ENCODE peak calls at places on chromosomes 4 and X, in seven cellular contexts. E is mesendoderm, L is trophoblast cell, U is IMR-90, B is H9, G is mesenchymal stem cell, N is H1. I is an unnamed sample.
A peak's percentile ranks its signal among the peaks of the same experiment; 100 is the strongest.

GRCh38 chr4:138897818-138898226 is 117.8 kb upstream of the NOCT start:
- DNase-seq in E (peak; percentile 38), L (peak; percentile 81), U (peak; percentile 94), B (no peak), G (peak; percentile 94), N (no peak), I (no peak)

GRCh38 chrX:104172121-104172520 is 5.9 kb downstream of the FAM199X start:
- DNase-seq in E (no peak), L (peak; percentile 22), U (no peak), B (no peak), G (no peak), N (no peak), I (no peak)

GRCh38 chr4:32172086-32172485 is 1451.9 kb downstream of the PCDH7 start:
- DNase-seq in E (no peak), L (no peak), U (no peak), B (no peak), G (peak; percentile 2), N (no peak), I (no peak)

GRCh38 chrX:3076416-3076991 is 35.2 kb downstream of the ARSF start:
- DNase-seq in E (peak; percentile 37), L (no peak), U (no peak), B (peak; percentile 86), G (no peak), N (peak; percentile 46), I (no peak)

GRCh38 chrX:10841579-10841978 is 221.2 kb upstream of the MID1 start:
- DNase-seq in E (no peak), L (no peak), U (peak; percentile 59), B (no peak), G (no peak), N (no peak), I (no peak)

GRCh38 chrX:140701480-140701879 is 8.1 kb upstream of the LINC00632 start:
- DNase-seq in E (no peak), L (no peak), U (peak; percentile 37), B (no peak), G (peak; percentile 48), N (no peak), I (no peak)

GRCh38 chrX:16559206-16559619 is 90.7 kb upstream of the S100G start:
- DNase-seq in E (no peak), L (no peak), U (peak; percentile 43), B (no peak), G (peak; percentile 54), N (no peak), I (no peak)

GRCh38 chr4:95549246-95550138 is 719 bp upstream of the UNC5C start:
- DNase-seq in E (peak; percentile 53), L (no peak), U (peak; percentile 19), B (peak; percentile 65), G (peak; percentile 91), N (peak; percentile 75), I (peak; percentile 43)

GRCh38 chr4:174144081-174144480 is 139.4 kb downstream of the FBXO8 start:
- DNase-seq in E (no peak), L (no peak), U (no peak), B (no peak), G (no peak), N (no peak), I (no peak)

GRCh38 chrX:700936-701335 is 70.3 kb downstream of the SHOX start:
- DNase-seq in E (peak; percentile 89), L (peak; percentile 42), U (no peak), B (no peak), G (no peak), N (no peak), I (no peak)

GRCh38 chr4:174190832-174191500 is 92.5 kb downstream of the FBXO8 start:
- DNase-seq in E (no peak), L (no peak), U (no peak), B (no peak), G (no peak), N (no peak), I (no peak)

GRCh38 chr4:7928711-7929505 is 10.8 kb downstream of the AFAP1 start:
- DNase-seq in E (no peak), L (no peak), U (no peak), B (no peak), G (peak; percentile 50), N (no peak), I (no peak)

GRCh38 chrX:132615396-132616131 is 126.7 kb upstream of the MBNL3 start:
- DNase-seq in E (peak; percentile 70), L (no peak), U (peak; percentile 12), B (peak; percentile 57), G (peak; percentile 60), N (peak; percentile 63), I (peak; percentile 32)

GRCh38 chrX:109841869-109842579 is 109.0 kb upstream of the ACSL4 start:
- DNase-seq in E (no peak), L (peak; percentile 53), U (peak; percentile 64), B (no peak), G (peak; percentile 51), N (no peak), I (no peak)

GRCh38 chrX:132442674-132443073 is 46.2 kb downstream of the MBNL3 start:
- DNase-seq in E (no peak), L (no peak), U (no peak), B (no peak), G (peak; percentile 25), N (no peak), I (no peak)

GRCh38 chr4:42302348-42302747 is 94.9 kb upstream of the SHISA3 start:
- DNase-seq in E (peak; percentile 92), L (no peak), U (peak; percentile 9), B (peak; percentile 75), G (peak; percentile 32), N (no peak), I (peak; percentile 15)

GRCh38 chr4:102734591-102735385 is 26.0 kb downstream of the MANBA start:
- DNase-seq in E (no peak), L (peak; percentile 24), U (peak; percentile 84), B (no peak), G (peak; percentile 91), N (no peak), I (no peak)

GRCh38 chr4:101439926-101440325 is 92.6 kb upstream of the PPP3CA start:
- DNase-seq in E (no peak), L (no peak), U (peak; percentile 15), B (no peak), G (no peak), N (no peak), I (no peak)

GRCh38 chrX:37677765-37678164 is 7.8 kb upstream of the XK start:
- DNase-seq in E (no peak), L (no peak), U (no peak), B (no peak), G (no peak), N (no peak), I (no peak)

GRCh38 chrX:31228415-31228832 is 156.6 kb upstream of the FTHL17 start:
- DNase-seq in E (no peak), L (no peak), U (peak; percentile 85), B (no peak), G (peak; percentile 92), N (no peak), I (no peak)

GRCh38 chr4:1312821-1313640 is 23.3 kb downstream of the MAEA start:
- DNase-seq in E (no peak), L (no peak), U (no peak), B (no peak), G (no peak), N (no peak), I (no peak)

GRCh38 chr4:15482346-15482745 is 12.7 kb downstream of the CC2D2A start:
- DNase-seq in E (peak; percentile 56), L (no peak), U (no peak), B (no peak), G (no peak), N (no peak), I (no peak)

GRCh38 chrX:17039826-17040225 is 93.4 kb downstream of the REPS2 start:
- DNase-seq in E (no peak), L (no peak), U (peak; percentile 18), B (no peak), G (no peak), N (no peak), I (no peak)

GRCh38 chrX:96729053-96729452 is 44.4 kb downstream of the DIAPH2 start:
- DNase-seq in E (peak; percentile 47), L (no peak), U (no peak), B (no peak), G (no peak), N (no peak), I (no peak)

GRCh38 chrX:96729868-96730643 is 45.4 kb downstream of the DIAPH2 start:
- DNase-seq in E (peak; percentile 37), L (no peak), U (no peak), B (no peak), G (no peak), N (no peak), I (no peak)
- H3K4ac ChIP-seq in E (no peak overlapping the region), L (no peak overlapping the region), U (no peak overlapping the region), B (no peak overlapping the region), G (no peak overlapping the region), N (no peak overlapping the region), I (no peak overlapping the region)

DNA sequence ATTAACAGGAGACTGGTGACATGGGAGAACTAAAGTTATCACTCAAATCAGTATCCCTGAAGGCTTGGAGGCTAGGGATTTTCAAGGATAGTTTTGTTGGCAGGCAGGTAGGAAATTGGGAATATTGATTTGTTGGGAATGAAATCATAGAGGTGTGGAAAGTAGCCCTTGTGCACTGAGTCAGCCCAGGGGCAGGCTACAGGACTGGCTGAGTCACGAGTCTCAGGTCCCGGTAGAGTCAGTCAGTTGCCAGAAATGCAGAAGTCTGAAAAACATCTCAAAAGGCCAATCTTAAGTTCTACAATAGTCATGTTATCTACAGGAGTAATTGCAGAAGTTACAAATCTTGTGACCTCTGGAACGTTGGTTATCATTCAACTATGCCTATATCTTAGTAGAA is 153.1 kb downstream of the GC start:
- DNase-seq in E (no peak), L (no peak), U (no peak), B (no peak), G (no peak), N (no peak), I (no peak)
- H3K4me1 ChIP-seq in E (no peaks in the 10 kb centered on the region), L (no peaks in the 10 kb centered on the region), U (no peaks in the 10 kb centered on the region), B (no peaks in the 10 kb centered on the region), G (no peaks in the 10 kb centered on the region), N (no peaks in the 10 kb centered on the region), I (no peaks in the 10 kb centered on the region)

DNA sequence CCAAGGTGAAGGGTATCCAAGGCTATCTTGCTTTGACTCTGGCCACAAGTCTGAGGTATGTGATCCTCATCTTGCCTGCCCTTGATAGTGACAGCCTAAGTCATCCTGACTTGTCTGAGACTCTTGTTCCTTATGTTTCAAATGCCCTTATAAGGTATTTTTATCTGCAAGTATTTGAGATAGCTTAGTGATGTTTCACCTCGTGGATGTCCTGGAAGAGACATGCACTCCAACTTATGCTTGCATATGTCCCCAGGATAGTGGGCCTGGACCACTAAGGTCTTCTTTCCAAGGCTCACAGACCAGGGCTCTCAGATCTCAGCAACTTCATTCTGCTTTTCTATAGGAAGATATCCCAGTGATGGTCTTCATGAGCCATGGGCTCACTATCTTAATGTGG is 120.5 kb upstream of the WDR1 start:
- DNase-seq in E (no peak), L (peak; percentile 6), U (no peak), B (no peak), G (no peak), N (no peak), I (no peak)
- H3K23ac ChIP-seq in E (no peak overlapping the region), L (no peak overlapping the region), U (no peak overlapping the region), B (no peak overlapping the region), G (no peak overlapping the region), N (no peak overlapping the region), I (no peak overlapping the region)

GRCh38 chrX:32842053-32842452 is 369.3 kb downstream of the DMD start:
- DNase-seq in E (no peak), L (no peak), U (no peak), B (no peak), G (no peak), N (no peak), I (no peak)
- H3K4ac ChIP-seq in E (no peak overlapping the region), L (no peak overlapping the region), U (no peak overlapping the region), B (no peak overlapping the region), G (no peak overlapping the region), N (no peak overlapping the region), I (no peak overlapping the region)

I was measured in neuronal stem cell.